ENCODE peak calls at places on chromosomes 5 and 9, in four cellular contexts. B, E, A and Y are unnamed samples.

GRCh38 chr5:131382407-131383395 is 118.8 kb downstream of the CDC42SE2 start:
- DNase-seq in B (no peak), E (peak), A (peak), Y (peak)

GRCh38 chr5:124892185-124892848 is 145.9 kb upstream of the ZNF608 start:
- DNase-seq in B (no peak), E (no peak), A (no peak), Y (no peak)

GRCh38 chr5:136027316-136027715 is 1.5 kb upstream of the TGFBI start:
- DNase-seq in B (no peak), E (no peak), A (no peak), Y (no peak)

GRCh38 chr9:130659699-130660248 is 4.6 kb upstream of the PRDM12 start:
- DNase-seq in B (peak), E (no peak), A (no peak), Y (no peak)

GRCh38 chr9:13555516-13555915 is 276.0 kb upstream of the MPDZ start:
- DNase-seq in B (no peak), E (no peak), A (no peak), Y (no peak)

GRCh38 chr5:113038714-113039113 is 62.1 kb downstream of the DCP2 start:
- DNase-seq in B (peak), E (no peak), A (no peak), Y (no peak)

GRCh38 chr5:178312900-178313299 is 80.3 kb upstream of the PHYKPL start:
- DNase-seq in B (no peak), E (peak), A (no peak), Y (no peak)

GRCh38 chr9:35510745-35511428 is 21.0 kb downstream of the RUSC2 start:
- DNase-seq in B (no peak), E (no peak), A (no peak), Y (peak)

GRCh38 chr5:174065528-174066189 is 20.2 kb downstream of the NSG2 start:
- DNase-seq in B (no peak), E (no peak), A (no peak), Y (peak)

GRCh38 chr5:177317959-177318377 is 6.3 kb upstream of the MXD3 start:
- DNase-seq in B (peak), E (peak), A (no peak), Y (peak)

GRCh38 chr5:8247485-8247884 is 378.5 kb downstream of the MTRR start:
- DNase-seq in B (no peak), E (no peak), A (no peak), Y (no peak)

GRCh38 chr5:28516657-28517175 is 1478.3 kb upstream of the CDH9 start:
- DNase-seq in B (no peak), E (no peak), A (no peak), Y (no peak)

GRCh38 chr5:115423051-115423450 is 121.5 kb downstream of the FEM1C start:
- DNase-seq in B (no peak), E (no peak), A (no peak), Y (no peak)

GRCh38 chr5:159331099-159331973 is 1.0 kb upstream of the IL12B start:
- DNase-seq in B (peak), E (peak), A (no peak), Y (no peak)

GRCh38 chr9:8484563-8484962 is 685.0 kb upstream of the DMAC1 start:
- DNase-seq in B (no peak), E (no peak), A (no peak), Y (no peak)

GRCh38 chr9:35945341-35946018 is 12.5 kb downstream of the OR2S2 start:
- DNase-seq in B (peak), E (peak), A (no peak), Y (peak)

GRCh38 chr5:179405054-179405416 is 59.8 kb upstream of the ADAMTS2 start:
- DNase-seq in B (peak), E (no peak), A (no peak), Y (no peak)

GRCh38 chr9:118751848-118752223 is 617.4 kb downstream of the BRINP1 start:
- DNase-seq in B (no peak), E (no peak), A (no peak), Y (no peak)

GRCh38 chr9:107119735-107120134 is 163.3 kb upstream of the RAD23B start:
- DNase-seq in B (no peak), E (no peak), A (no peak), Y (no peak)
- TF ChIP-seq HDAC6 in B (no peak), E (no peak), A (no peak), Y (no peak)

DNA sequence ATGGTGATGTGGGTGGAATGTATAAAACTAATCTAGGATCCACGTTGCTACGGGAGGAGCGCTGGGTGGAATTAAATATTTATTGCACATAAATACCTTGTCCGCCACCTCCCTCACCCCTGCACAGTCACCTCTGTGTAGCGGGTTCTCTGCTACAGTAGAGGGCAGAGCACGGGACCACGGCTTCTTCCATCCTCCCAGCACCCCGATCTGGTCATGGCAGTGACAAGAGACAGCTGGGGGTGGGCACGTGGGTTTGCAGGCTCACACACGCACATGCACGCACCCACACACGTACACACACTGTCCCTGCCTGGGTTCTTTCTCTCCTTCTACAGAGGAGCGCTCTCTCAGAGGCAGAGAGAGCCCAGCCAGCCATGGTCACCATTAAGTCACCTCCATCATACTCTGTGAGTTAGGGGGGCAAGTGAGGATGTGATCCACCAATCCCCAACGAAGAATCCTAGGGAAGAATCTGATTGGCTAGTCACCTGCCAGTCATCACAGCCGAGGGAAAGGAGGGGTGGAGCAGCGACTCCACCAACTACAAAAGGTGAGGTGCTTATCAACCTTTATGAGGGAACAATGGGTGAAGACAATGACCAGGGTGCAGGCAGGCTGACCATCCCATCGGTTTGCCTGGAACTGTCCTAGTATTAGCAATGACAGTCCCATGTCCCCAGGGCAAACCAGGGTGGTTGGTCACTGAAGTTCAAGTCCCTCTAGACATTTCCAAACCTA is 18.5 kb upstream of the FCN1 start:
- DNase-seq in B (no peak), E (peak), A (no peak), Y (no peak)
- TF ChIP-seq HDAC2 in B (no peak), E (no peak), A (no peak), Y (no peak)

GRCh38 chr5:32754251-32754650 is 43.1 kb downstream of the NPR3 start:
- DNase-seq in B (no peak), E (no peak), A (no peak), Y (no peak)

GRCh38 chr5:32760091-32760509 is 49.0 kb downstream of the NPR3 start:
- DNase-seq in B (no peak), E (peak), A (no peak), Y (peak)
- H3K4me3 ChIP-seq in B (no peak), E (no peak), A (no peak), Y (no peak)

GRCh38 chr9:106233116-106233515 is 538.8 kb downstream of the TMEM38B start:
- DNase-seq in B (no peak), E (no peak), A (no peak), Y (no peak)

GRCh38 chr9:106228861-106229260 is 534.5 kb downstream of the TMEM38B start:
- DNase-seq in B (no peak), E (no peak), A (no peak), Y (no peak)
- TF ChIP-seq HDAC6 in B (no peak), E (no peak), A (no peak), Y (no peak)

DNA sequence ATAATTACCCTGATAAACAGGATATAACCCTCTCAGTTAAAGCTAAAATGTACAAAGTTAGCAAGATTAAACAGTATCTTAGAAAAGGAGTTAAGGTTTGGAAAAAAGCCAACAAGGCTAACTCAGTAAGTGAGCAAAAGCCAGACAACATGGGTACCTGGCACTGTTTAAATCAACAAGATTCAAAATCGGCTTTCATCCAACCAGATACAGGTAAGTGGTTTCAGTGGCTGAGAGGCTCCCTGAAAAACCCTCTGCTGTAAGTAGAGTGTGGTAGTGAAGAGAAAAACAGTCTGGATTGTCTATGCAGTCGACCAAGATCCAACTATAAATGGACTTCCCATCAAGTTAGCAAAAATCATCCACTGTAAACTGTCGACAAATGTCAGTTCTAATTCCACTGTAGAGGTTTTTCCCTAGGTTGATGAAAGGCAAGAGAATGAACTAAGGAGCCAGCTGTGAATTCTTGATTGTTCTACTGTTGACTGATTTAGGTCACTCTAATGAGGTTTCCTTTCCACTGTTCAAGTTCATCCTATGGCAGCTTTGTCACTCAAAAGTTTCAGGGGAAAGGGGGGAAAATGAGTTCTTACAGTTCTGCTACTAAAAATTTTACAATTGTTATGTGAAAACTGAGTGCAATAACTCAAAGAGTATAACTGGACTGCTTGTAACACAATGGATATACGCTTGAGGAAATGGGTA is 27.3 kb downstream of the ETF1 start:
- DNase-seq in B (no peak), E (no peak), A (no peak), Y (no peak)
- TF ChIP-seq HDAC2 in B (no peak), E (no peak), A (no peak), Y (no peak)

GRCh38 chr9:136729144-136729543 is 13.6 kb downstream of the LCN10 start:
- DNase-seq in B (no peak), E (no peak), A (no peak), Y (no peak)
- H3K4me3 ChIP-seq in B (peak), E (peak), A (peak), Y (peak)

GRCh38 chr5:2866622-2867372 is 115.3 kb upstream of the IRX2 start:
- DNase-seq in B (no peak), E (no peak), A (no peak), Y (no peak)
- TF ChIP-seq HDAC6 in B (no peak), E (no peak), A (no peak), Y (no peak)